ENCODE peak calls at places on chromosome 22, in five cellular contexts. One of them, this sample, is unnamed. For H3K4me1, the result is how much of the 10 kb centered on the place peaks cover.

GRCh38 chr22:43109511-43109910 is 1.0 kb upstream of the BIK start:
- DNase-seq in IMR-90: no peak
- DNase-seq in spleen: no peak
- DNase-seq in transverse colon: no peak
- DNase-seq in fibroblast of lung: no peak
- DNase-seq in this sample: no peak

GRCh38 chr22:31790240-31790639 is 36.4 kb downstream of the DEPDC5 start:
- DNase-seq in spleen: no peak
- DNase-seq in fibroblast of lung: no peak
- DNase-seq in IMR-90: no peak
- DNase-seq in transverse colon: no peak
- DNase-seq in this sample: no peak

GRCh38 chr22:40477683-40478348 is 107.4 kb downstream of the SGSM3 start:
- DNase-seq in fibroblast of lung: no peak
- DNase-seq in transverse colon: no peak
- DNase-seq in IMR-90: no peak
- DNase-seq in spleen: no peak
- DNase-seq in this sample: no peak

GRCh38 chr22:49157529-49158339 is 669.9 kb downstream of the BRD1 start:
- DNase-seq in spleen: peak
- DNase-seq in transverse colon: no peak
- DNase-seq in IMR-90: no peak
- DNase-seq in fibroblast of lung: no peak
- DNase-seq in this sample: no peak

GRCh38 chr22:47918936-47919505 is 1156.6 kb downstream of the TBC1D22A start:
- DNase-seq in fibroblast of lung: no peak
- DNase-seq in IMR-90: no peak
- DNase-seq in transverse colon: no peak
- DNase-seq in spleen: no peak
- DNase-seq in this sample: no peak

GRCh38 chr22:24554316-24555159 is at the start of gene GUCD1:
- DNase-seq in spleen: no peak
- DNase-seq in IMR-90: peak
- DNase-seq in fibroblast of lung: peak
- DNase-seq in transverse colon: peak
- DNase-seq in this sample: no peak

GRCh38 chr22:34055525-34056200 is 135.4 kb upstream of the LARGE1 start:
- DNase-seq in transverse colon: no peak
- DNase-seq in IMR-90: no peak
- DNase-seq in fibroblast of lung: no peak
- DNase-seq in spleen: no peak
- DNase-seq in this sample: peak

GRCh38 chr22:32333769-32334639 is 23.7 kb upstream of the RFPL3 start:
- DNase-seq in IMR-90: no peak
- DNase-seq in fibroblast of lung: no peak
- DNase-seq in spleen: no peak
- DNase-seq in transverse colon: no peak
- DNase-seq in this sample: no peak

GRCh38 chr22:38416621-38417251 is 38.3 kb downstream of the KCNJ4 start:
- DNase-seq in IMR-90: no peak
- DNase-seq in transverse colon: no peak
- DNase-seq in spleen: peak
- DNase-seq in fibroblast of lung: no peak
- DNase-seq in this sample: no peak

GRCh38 chr22:40055143-40055926 is 60.6 kb downstream of the FAM83F start:
- DNase-seq in IMR-90: no peak
- DNase-seq in fibroblast of lung: no peak
- DNase-seq in spleen: no peak
- DNase-seq in transverse colon: no peak
- DNase-seq in this sample: no peak

GRCh38 chr22:22507743-22508273 is 734 bp downstream of the ZNF280B start:
- DNase-seq in fibroblast of lung: no peak
- DNase-seq in IMR-90: no peak
- DNase-seq in spleen: no peak
- DNase-seq in transverse colon: no peak
- DNase-seq in this sample: no peak
- H3K27ac ChIP-seq in fibroblast of lung: no peak
- H3K27ac ChIP-seq in IMR-90: no peak
- H3K27ac ChIP-seq in spleen: no peak
- H3K27ac ChIP-seq in transverse colon: no peak
- H3K27ac ChIP-seq in this sample: no peak

GRCh38 chr22:50205781-50206569 is 5.2 kb downstream of the SELENOO start:
- DNase-seq in fibroblast of lung: no peak
- DNase-seq in IMR-90: no peak
- DNase-seq in spleen: no peak
- DNase-seq in transverse colon: no peak
- DNase-seq in this sample: peak
- H3K4me1 ChIP-seq in fibroblast of lung: under half
- H3K4me1 ChIP-seq in IMR-90: under half
- H3K4me1 ChIP-seq in spleen: under half
- H3K4me1 ChIP-seq in transverse colon: under half
- H3K4me1 ChIP-seq in this sample: under half

DNA sequence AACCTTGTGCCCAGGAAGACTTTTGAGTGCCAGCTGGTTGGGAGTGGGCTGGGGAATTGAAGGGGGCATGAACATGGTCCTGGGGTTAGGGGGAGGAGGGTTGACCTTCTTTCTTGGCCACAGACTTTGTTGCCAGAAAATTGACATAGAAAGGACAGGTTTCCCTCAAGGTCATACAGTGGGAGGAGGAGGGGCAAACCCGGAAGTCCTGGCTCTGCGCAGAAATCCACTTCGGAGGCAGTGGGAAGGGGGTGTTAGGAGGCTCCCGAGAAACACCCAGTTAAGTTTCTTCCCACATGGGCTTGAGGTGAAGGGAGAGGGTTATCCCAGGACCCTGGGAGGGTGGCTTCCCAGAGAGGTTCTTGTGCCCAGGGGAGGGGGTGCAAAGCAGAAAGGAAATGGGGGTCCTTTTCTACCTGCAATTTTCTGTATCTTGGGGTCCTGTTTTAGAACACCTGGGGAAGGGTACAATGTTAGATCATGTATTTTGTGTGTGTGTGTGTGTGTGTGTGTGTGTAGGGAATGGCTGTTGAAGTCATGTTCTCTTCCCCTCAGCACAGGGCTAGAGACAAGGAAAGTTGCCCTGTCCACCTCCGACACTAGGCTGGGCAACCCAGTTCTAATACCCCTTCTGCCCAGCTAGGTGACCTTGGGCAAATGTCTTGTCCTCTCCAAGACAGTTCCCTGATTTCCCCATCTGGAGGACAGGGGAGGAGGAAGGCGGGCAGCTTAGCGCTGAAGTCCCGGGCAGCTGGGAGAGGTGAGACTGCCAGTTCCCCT is 1.1 kb downstream of the PVALB start:
- DNase-seq in transverse colon: no peak
- DNase-seq in IMR-90: no peak
- DNase-seq in spleen: no peak
- DNase-seq in fibroblast of lung: no peak
- DNase-seq in this sample: no peak
- H3K4me3 ChIP-seq in transverse colon: no peak
- H3K4me3 ChIP-seq in IMR-90: no peak
- H3K4me3 ChIP-seq in spleen: no peak
- H3K4me3 ChIP-seq in fibroblast of lung: no peak
- H3K4me3 ChIP-seq in this sample: no peak

GRCh38 chr22:19841641-19842385 is 12.9 kb downstream of the GNB1L start:
- DNase-seq in fibroblast of lung: no peak
- DNase-seq in IMR-90: no peak
- DNase-seq in spleen: no peak
- DNase-seq in transverse colon: no peak
- DNase-seq in this sample: no peak

GRCh38 chr22:19840955-19841640 is 13.6 kb downstream of the GNB1L start:
- DNase-seq in fibroblast of lung: no peak
- DNase-seq in transverse colon: no peak
- DNase-seq in spleen: no peak
- DNase-seq in IMR-90: no peak
- DNase-seq in this sample: no peak

GRCh38 chr22:19842386-19843106 is 12.1 kb downstream of the GNB1L start:
- DNase-seq in IMR-90: no peak
- DNase-seq in fibroblast of lung: no peak
- DNase-seq in spleen: no peak
- DNase-seq in transverse colon: no peak
- DNase-seq in this sample: no peak

GRCh38 chr22:19837915-19838314 is 16.8 kb downstream of the GNB1L start:
- DNase-seq in transverse colon: no peak
- DNase-seq in fibroblast of lung: no peak
- DNase-seq in IMR-90: no peak
- DNase-seq in spleen: no peak
- DNase-seq in this sample: no peak

DNA sequence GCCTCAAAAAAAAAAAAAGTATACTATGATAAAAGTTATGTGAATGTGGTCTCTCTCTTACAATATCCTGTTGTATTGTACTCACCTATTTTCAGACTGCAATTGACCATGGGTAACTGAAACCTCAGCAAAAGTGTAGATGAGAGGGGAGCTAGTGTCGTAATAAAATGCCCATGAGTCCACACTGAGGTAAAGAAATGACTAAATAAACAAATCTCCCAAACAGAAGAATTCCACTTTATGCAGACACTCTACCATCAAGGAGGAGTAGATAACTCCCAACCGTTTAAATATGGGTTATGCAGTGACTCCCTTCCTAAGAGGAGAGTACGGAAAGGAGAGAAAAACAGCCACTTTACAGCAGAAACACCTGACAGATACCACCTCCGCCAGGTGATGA is 14.6 kb downstream of the GNB1L start:
- DNase-seq in transverse colon: no peak
- DNase-seq in IMR-90: no peak
- DNase-seq in fibroblast of lung: no peak
- DNase-seq in spleen: no peak
- DNase-seq in this sample: no peak
- H3K27ac ChIP-seq in transverse colon: no peak
- H3K27ac ChIP-seq in IMR-90: no peak
- H3K27ac ChIP-seq in fibroblast of lung: no peak
- H3K27ac ChIP-seq in spleen: no peak
- H3K27ac ChIP-seq in this sample: no peak

GRCh38 chr22:28816994-28817530 is 16.7 kb upstream of the XBP1 start:
- DNase-seq in transverse colon: no peak
- DNase-seq in IMR-90: no peak
- DNase-seq in fibroblast of lung: no peak
- DNase-seq in spleen: no peak
- DNase-seq in this sample: no peak
- H3K4me1 ChIP-seq in transverse colon: under half
- H3K4me1 ChIP-seq in IMR-90: under half
- H3K4me1 ChIP-seq in fibroblast of lung: under half
- H3K4me1 ChIP-seq in spleen: under half
- H3K4me1 ChIP-seq in this sample: under half